ENCODE peak calls at places on chromosomes 13 and 19, in five cellular contexts. A, P, L, Q and K are unnamed samples.

GRCh38 chr19:52102163-52102562 is 6.6 kb upstream of the ZNF841 start:
- DNase-seq in L (no peak), Q (no peak), P (no peak), A (no peak), K (no peak)

GRCh38 chr13:39765801-39766463 is 110.5 kb downstream of the COG6 start:
- DNase-seq in A (peak; percentile 54), L (no peak), P (peak; percentile 65), Q (peak; percentile 61), K (no peak)

GRCh38 chr13:45820106-45820838 is 31.3 kb downstream of the SIAH3 start:
- DNase-seq in Q (no peak), L (no peak), A (no peak), P (no peak), K (no peak)

GRCh38 chr13:26112843-26113242 is 61.0 kb upstream of the SHISA2 start:
- DNase-seq in L (no peak), Q (no peak), P (no peak), A (no peak), K (no peak)

GRCh38 chr19:56086671-56087430 is 34.2 kb downstream of the ZNF787 start:
- DNase-seq in Q (no peak), L (no peak), P (no peak), A (no peak), K (no peak)

GRCh38 chr19:38321646-38322323 is 2.1 kb downstream of the KCNK6 start:
- DNase-seq in Q (no peak), P (no peak), A (no peak), L (no peak), K (no peak)

GRCh38 chr13:45218689-45219088 is 17.8 kb upstream of the KCTD4 start:
- DNase-seq in Q (peak; percentile 14), L (no peak), P (no peak), A (no peak), K (no peak)

GRCh38 chr13:30934381-30934780 is 1.9 kb downstream of the TEX26 start:
- DNase-seq in Q (no peak), A (no peak), L (no peak), P (no peak), K (no peak)

GRCh38 chr13:24173775-24174174 is 13.3 kb downstream of the SPATA13 start:
- DNase-seq in P (no peak), A (no peak), Q (no peak), L (no peak), K (no peak)

GRCh38 chr19:16445238-16446107 is 26.3 kb downstream of the EPS15L1 start:
- DNase-seq in L (no peak), Q (no peak), A (no peak), P (peak; percentile 62), K (no peak)

GRCh38 chr19:16599655-16600346 is 27.6 kb upstream of the SLC35E1 start:
- DNase-seq in Q (no peak), L (no peak), A (no peak), P (no peak), K (no peak)

DNA sequence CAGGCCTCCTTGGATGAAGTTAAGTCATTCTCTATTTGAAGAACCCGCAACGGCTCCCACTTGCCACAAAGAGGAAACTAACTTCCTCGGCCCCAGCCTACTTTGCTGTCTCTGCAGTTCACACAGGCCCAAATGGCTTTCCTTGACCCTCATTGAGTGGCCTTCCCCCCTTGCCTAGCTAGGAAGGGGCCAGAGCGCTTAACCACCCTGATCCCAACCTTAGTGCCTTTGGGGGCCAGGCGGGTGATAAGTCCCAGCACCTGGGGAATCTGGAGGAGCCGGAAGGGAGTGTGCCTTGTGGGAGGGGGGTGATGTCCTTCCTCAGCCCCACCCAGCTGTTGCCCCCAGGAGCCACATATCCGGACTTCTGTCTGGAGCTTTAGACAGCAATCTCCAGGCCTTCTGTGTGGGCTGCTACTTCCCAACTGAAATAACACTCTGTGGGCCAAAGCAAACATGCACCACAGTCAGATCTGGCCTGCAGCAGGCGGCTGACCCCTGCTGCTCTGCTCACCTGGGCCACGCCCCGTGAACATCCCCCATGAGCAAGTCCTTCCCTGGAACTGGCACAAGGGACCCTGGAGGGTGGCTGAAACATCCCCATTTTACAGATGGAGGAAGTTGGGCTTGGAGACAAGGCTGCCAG is 10.5 kb downstream of the NECTIN2 start:
- DNase-seq in P (no peak), Q (peak; percentile 79), L (no peak), A (no peak), K (no peak)
- H3K4me3 ChIP-seq in P (no peak overlapping the region), Q (no peak overlapping the region), L (no peak overlapping the region), A (no peak overlapping the region), K (no peak overlapping the region)

DNA sequence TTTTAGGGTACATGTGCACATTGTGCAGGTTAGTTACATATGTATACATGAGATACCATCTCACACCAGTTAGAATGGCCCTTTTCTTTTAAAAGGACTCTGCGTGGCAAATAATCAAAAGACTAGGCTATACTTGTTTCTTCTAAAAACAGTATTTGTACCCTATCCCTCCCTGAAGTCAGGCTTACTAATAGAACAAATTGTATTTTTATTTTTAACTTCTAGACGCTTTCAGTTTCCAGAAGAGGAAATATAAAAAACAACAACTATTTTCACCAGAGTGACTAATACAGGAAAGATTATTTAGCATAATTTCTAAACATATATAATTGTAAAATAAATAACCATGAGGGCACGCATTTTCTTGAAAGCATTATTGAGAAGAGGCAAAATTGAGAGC is 83.6 kb downstream of the ITGBL1 start:
- DNase-seq in A (no peak), P (no peak), Q (peak; percentile 37), L (no peak), K (no peak)
- H3K27ac ChIP-seq in A (no peak overlapping the region), P (no peak overlapping the region), Q (no peak overlapping the region), L (no peak overlapping the region), K (no peak overlapping the region)

GRCh38 chr13:78604782-78605611 is 1.6 kb upstream of the POU4F1 start:
- DNase-seq in L (no peak), Q (no peak), P (no peak), A (no peak), K (no peak)

GRCh38 chr13:78608254-78608704 is 4.9 kb upstream of the POU4F1 start:
- DNase-seq in Q (no peak), P (no peak), L (no peak), A (no peak), K (no peak)

GRCh38 chr13:78607409-78608253 is 4.3 kb upstream of the POU4F1 start:
- DNase-seq in P (no peak), L (no peak), Q (no peak), A (no peak), K (no peak)

GRCh38 chr13:78608705-78609463 is 5.5 kb upstream of the POU4F1 start:
- DNase-seq in Q (peak; percentile 28), A (no peak), P (no peak), L (no peak), K (no peak)

DNA sequence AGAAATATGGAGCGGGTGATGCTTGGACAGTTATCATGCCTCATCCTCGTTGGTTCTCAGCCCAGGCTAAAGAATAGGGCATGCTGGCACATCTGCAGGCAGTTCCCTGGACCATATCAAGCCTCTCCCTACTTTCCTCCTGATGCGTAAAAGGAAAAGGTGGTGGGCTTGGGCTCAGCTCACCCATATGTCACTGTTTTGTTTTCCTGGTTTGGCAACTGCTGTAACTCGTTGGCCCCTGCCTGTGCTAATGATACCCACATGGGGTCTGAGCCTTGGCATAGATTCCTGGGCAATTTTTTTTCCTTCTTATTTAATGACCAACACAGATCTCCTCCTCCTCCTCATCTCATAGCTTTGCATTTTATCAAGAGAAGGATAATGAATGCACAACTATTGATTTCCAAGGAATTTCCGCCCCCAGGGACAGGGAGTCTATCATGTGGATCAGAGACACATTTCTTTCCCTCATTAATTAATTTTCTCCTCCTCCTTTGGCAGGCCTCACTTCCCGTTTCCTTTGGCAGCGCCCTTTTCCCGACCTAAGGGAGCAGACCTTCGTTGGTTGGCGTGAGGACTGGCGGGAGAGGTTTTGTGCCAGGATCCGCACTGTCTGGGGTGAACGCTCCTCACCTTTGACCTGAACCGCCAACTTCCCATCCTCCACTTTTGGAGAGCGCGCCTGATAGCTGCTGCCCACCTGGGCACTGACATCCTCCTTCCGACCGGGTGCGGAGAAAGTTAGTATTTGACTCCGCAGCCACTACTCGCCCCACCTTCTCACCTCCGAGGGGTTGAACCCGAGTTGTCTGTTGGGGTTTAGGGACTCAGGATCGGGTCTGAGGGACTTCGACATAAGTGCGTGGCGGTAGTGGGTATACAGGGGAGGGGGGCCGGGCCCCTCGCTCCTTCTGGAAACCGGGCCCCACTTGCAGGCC is 3.4 kb upstream of the POU4F1 start:
- DNase-seq in P (no peak), Q (no peak), L (no peak), A (no peak), K (no peak)
- H3K4me3 ChIP-seq in P (no peak overlapping the region), Q (no peak overlapping the region), L (no peak overlapping the region), A (no peak overlapping the region), K (no peak overlapping the region)

GRCh38 chr13:110417537-110417908 is 110.4 kb downstream of the COL4A2 start:
- DNase-seq in Q (no peak), A (no peak), P (no peak), L (no peak), K (no peak)
- H3K27ac ChIP-seq in Q (no peak overlapping the region), A (peak overlapping the region; percentile 72), P (peak overlapping the region; percentile 76), L (peak overlapping the region; percentile 68), K (no peak overlapping the region)

DNA sequence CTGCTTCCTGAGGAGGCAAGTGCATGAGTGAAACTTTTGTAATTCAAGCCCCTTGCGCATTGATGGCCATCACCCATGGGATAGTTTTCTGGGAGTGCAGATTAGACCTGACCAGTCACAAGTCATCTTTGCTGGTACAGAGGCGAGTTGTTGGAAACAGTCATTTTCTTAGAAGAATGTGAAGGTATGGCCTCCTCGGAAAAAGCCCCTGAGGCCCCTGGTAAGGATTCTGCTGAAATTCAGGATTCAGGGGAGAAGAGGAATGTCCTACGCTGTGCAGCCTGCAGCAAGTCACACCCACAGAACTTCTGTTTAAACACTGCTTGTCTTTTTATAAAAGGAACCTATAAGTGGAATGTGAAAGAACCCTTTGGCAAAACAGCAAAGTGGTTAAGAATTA is 11.0 kb upstream of the SPART start:
- DNase-seq in P (no peak), A (no peak), Q (no peak), L (no peak), K (no peak)
- H3K4me3 ChIP-seq in P (no peak overlapping the region), A (no peak overlapping the region), Q (no peak overlapping the region), L (no peak overlapping the region), K (no peak overlapping the region)

DNA sequence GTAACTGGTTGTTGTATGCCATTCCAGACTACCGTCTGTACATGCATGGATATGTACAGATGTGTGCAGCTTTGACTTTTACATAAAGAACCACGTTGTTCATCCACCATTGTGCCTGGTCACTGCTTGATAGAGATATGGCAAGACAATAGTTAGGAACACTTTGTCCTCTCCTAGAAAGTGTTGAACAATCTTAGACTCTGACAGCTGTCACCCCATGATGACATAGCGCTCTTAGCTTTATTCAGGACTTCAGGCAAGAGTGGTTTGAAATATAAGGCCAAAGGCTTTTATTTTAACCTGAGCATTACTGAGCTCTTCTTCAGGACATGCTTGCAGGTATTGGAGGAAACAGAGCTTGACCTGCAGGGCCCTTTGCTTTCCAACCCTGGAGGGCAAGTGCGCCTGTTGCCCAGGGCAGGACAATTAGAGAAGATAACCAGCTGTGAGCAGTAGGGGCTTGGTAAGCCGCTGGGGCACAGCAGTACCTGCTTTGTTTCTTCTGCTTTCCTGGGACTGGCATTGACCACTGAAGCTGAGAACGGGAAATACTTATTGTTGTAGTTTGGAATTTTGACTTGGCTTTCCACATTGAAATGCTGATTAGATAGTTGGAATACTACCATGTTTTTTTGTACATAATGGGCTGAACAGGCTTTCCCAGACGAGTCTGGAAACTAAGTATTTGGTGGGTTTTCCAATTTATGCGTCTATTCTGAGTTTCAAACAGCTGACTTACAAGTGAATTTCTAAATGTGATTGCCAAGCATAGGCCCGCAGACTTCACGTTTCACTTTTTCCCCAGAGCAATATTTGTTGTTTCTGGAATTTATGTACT is 51.1 kb downstream of the GARRE1 start:
- DNase-seq in P (no peak), Q (peak; percentile 36), A (no peak), L (no peak), K (no peak)
- H3K27ac ChIP-seq in P (peak overlapping the region; percentile 53), Q (no peak overlapping the region), A (peak overlapping the region; percentile 51), L (no peak overlapping the region), K (no peak overlapping the region)

GRCh38 chr19:12527034-12527836 is 24.0 kb downstream of the ZNF564 start:
- DNase-seq in Q (peak; percentile 26), L (no peak), A (no peak), P (no peak), K (no peak)
- H3K4me3 ChIP-seq in Q (no peak overlapping the region), L (no peak overlapping the region), A (no peak overlapping the region), P (no peak overlapping the region), K (no peak overlapping the region)